ENCODE peak calls at places on chromosomes 4 and X, in eight cellular contexts. E is AG08395, N is dorsolateral prefrontal cortex, Z is AG08396, I is amygdala, X is hippocampal formation, A is K562, S is germinal center. L is an unnamed sample.

GRCh38 chrX:23959781-23960180 is 52.0 kb downstream of the CXorf58 start:
- DNase-seq in Z (no peak), A (no peak), E (no peak), I (no peak), S (no peak), N (no peak), X (no peak), L (no peak)

GRCh38 chrX:70336767-70337166 is 46.9 kb downstream of the KIF4A start:
- DNase-seq in X (no peak), Z (no peak), S (no peak), A (no peak), I (no peak), N (no peak), E (no peak), L (no peak)

GRCh38 chrX:73455171-73455570 is 8.3 kb downstream of the CDX4 start:
- DNase-seq in S (no peak), N (no peak), I (no peak), Z (no peak), A (no peak), E (no peak), X (no peak), L (no peak)

GRCh38 chrX:46913710-46914109 is 1.5 kb downstream of the JADE3 start:
- DNase-seq in A (no peak), I (no peak), S (no peak), X (no peak), N (no peak), E (no peak), Z (peak; percentile 9), L (peak; percentile 27)

GRCh38 chr4:152102184-152103000 is 341.6 kb upstream of the GATB start:
- DNase-seq in N (no peak), I (no peak), Z (peak; percentile 29), X (no peak), S (no peak), E (no peak), A (no peak), L (no peak)

GRCh38 chrX:7586126-7586525 is 256.8 kb upstream of the VCX start:
- DNase-seq in I (no peak), S (no peak), E (peak; percentile 58), N (no peak), A (no peak), Z (peak; percentile 49), X (no peak), L (peak; percentile 43)

GRCh38 chr4:6992728-6993655 is 50.2 kb upstream of the TADA2B start:
- DNase-seq in N (no peak), I (no peak), X (no peak), Z (no peak), A (no peak), S (no peak), E (no peak), L (peak; percentile 57)

GRCh38 chr4:152605641-152606304 is 69.9 kb upstream of the FBXW7 start:
- DNase-seq in I (no peak), S (no peak), Z (peak; percentile 46), E (peak; percentile 93), N (no peak), X (no peak), A (no peak), L (peak; percentile 71)

GRCh38 chr4:73224886-73225285 is 33.7 kb downstream of the ANKRD17 start:
- DNase-seq in N (no peak), S (peak; percentile 14), X (no peak), I (no peak), Z (no peak), E (no peak), A (no peak), L (no peak)

GRCh38 chr4:177131736-177132135 is 177.9 kb upstream of the NEIL3 start:
- DNase-seq in N (no peak), Z (no peak), I (no peak), A (no peak), S (no peak), E (no peak), X (no peak), L (no peak)

GRCh38 chrX:111264397-111264796 is 5.9 kb downstream of the CAPN6 start:
- DNase-seq in Z (no peak), X (no peak), I (no peak), A (no peak), S (no peak), N (no peak), E (no peak), L (no peak)

GRCh38 chrX:1506916-1507315 is 30.1 kb downstream of the P2RY8 start:
- DNase-seq in X (no peak), A (no peak), Z (no peak), E (no peak), N (no peak), I (no peak), S (no peak), L (peak; percentile 22)